ENCODE peak calls at places on chromosomes 1 and 21, in five cellular contexts. A is IMR-90, F is neuronal stem cell, S is H9, X is mesenchymal stem cell. N is an unnamed sample.

GRCh38 chr1:204725821-204726448 is 40.4 kb upstream of the LRRN2 start:
- DNase-seq in A (no peak), X (no peak), S (no peak), F (no peak), N (no peak)

GRCh38 chr1:173314656-173315055 is 107.5 kb upstream of the TNFSF4 start:
- DNase-seq in X (no peak), A (no peak), F (no peak), S (no peak), N (no peak)

GRCh38 chr1:176102700-176103244 is 104.3 kb downstream of the COP1 start:
- DNase-seq in X (peak; percentile 22), A (peak; percentile 64), F (no peak), S (no peak), N (no peak)

GRCh38 chr21:41861987-41862386 is 17.2 kb downstream of the PRDM15 start:
- DNase-seq in X (no peak), A (no peak), S (peak; percentile 46), F (no peak), N (no peak)

GRCh38 chr21:15826147-15826780 is 96.5 kb downstream of the USP25 start:
- DNase-seq in S (peak; percentile 36), A (peak; percentile 54), F (peak; percentile 14), X (peak; percentile 52), N (peak; percentile 50)

GRCh38 chr1:92096317-92096716 is 16.2 kb downstream of the BTBD8 start:
- DNase-seq in X (no peak), F (no peak), S (no peak), A (peak; percentile 38), N (no peak)

GRCh38 chr1:202952818-202953217 is 5.3 kb downstream of the ADIPOR1 start:
- DNase-seq in A (peak; percentile 53), S (no peak), F (no peak), X (peak; percentile 36), N (peak; percentile 31)

GRCh38 chr1:117657031-117657430 is 51.2 kb downstream of the TENT5C start:
- DNase-seq in F (peak; percentile 5), X (peak; percentile 89), A (peak; percentile 77), S (no peak), N (peak; percentile 32)

GRCh38 chr1:247096958-247097357 is 7.2 kb downstream of the ZNF669 start:
- DNase-seq in F (no peak), S (no peak), A (no peak), X (no peak), N (no peak)

GRCh38 chr1:197199923-197200467 is 53.5 kb upstream of the ASPM start:
- DNase-seq in F (no peak), A (peak; percentile 31), S (no peak), X (no peak), N (no peak)

GRCh38 chr1:208587110-208587509 is 342.9 kb upstream of the PLXNA2 start:
- DNase-seq in A (no peak), F (no peak), X (no peak), S (no peak), N (no peak)

GRCh38 chr1:26225033-26225831 is 8.8 kb upstream of the CEP85 start:
- DNase-seq in X (peak; percentile 42), F (peak; percentile 78), A (no peak), S (peak; percentile 99), N (peak; percentile 63)

GRCh38 chr1:43316738-43317520 is 16.1 kb downstream of the TIE1 start:
- DNase-seq in X (no peak), A (peak; percentile 5), S (no peak), F (no peak), N (no peak)

GRCh38 chr1:203179328-203180009 is 3.8 kb upstream of the MYBPH start:
- DNase-seq in X (no peak), F (no peak), S (no peak), A (no peak), N (no peak)

GRCh38 chr1:240194120-240194519 is 102.4 kb downstream of the FMN2 start:
- DNase-seq in A (peak; percentile 74), X (no peak), S (no peak), F (no peak), N (no peak)

GRCh38 chr1:207831517-207832327 is 79.2 kb downstream of the CD34 start:
- DNase-seq in S (no peak), A (peak; percentile 75), F (no peak), X (peak; percentile 66), N (no peak)

GRCh38 chr1:71049951-71050598 is 2.5 kb upstream of the PTGER3 start:
- DNase-seq in X (peak; percentile 76), A (peak; percentile 72), F (peak; percentile 70), S (no peak), N (peak; percentile 92)

GRCh38 chr21:34802180-34802899 is 133.5 kb downstream of the CLIC6 start:
- DNase-seq in S (no peak), F (no peak), X (no peak), A (no peak), N (peak; percentile 56)

GRCh38 chr1:230749150-230749549 is 2.0 kb downstream of the CAPN9 start:
- DNase-seq in F (no peak), A (no peak), S (no peak), X (no peak), N (no peak)

GRCh38 chr1:49240709-49241221 is 464.1 kb upstream of the BEND5 start:
- DNase-seq in F (no peak), A (no peak), X (no peak), S (no peak), N (no peak)

GRCh38 chr1:160404094-160404493 is 3.7 kb downstream of the VANGL2 start:
- DNase-seq in S (no peak), X (no peak), F (no peak), A (no peak), N (no peak)

GRCh38 chr1:205348559-205349477 is 7.9 kb downstream of the KLHDC8A start:
- DNase-seq in X (no peak), F (no peak), A (no peak), S (no peak), N (no peak)

GRCh38 chr1:56303805-56304204 is 275.6 kb downstream of the PLPP3 start:
- DNase-seq in X (no peak), F (no peak), A (no peak), S (no peak), N (no peak)

GRCh38 chr1:14987829-14988603 is 165.5 kb upstream of the TMEM51 start:
- DNase-seq in X (peak; percentile 22), F (no peak), S (no peak), A (no peak), N (peak; percentile 70)

GRCh38 chr1:156692958-156693857 is 12.2 kb downstream of the CRABP2 start:
- DNase-seq in X (no peak), S (peak; percentile 98), F (peak; percentile 81), A (no peak), N (no peak)

GRCh38 chr1:85356130-85356529 is 79.7 kb upstream of the BCL10 start:
- DNase-seq in S (no peak), X (no peak), F (no peak), A (no peak), N (no peak)

GRCh38 chr1:110294308-110294707 is 44.9 kb upstream of the RBM15 start:
- DNase-seq in S (no peak), F (no peak), X (no peak), A (no peak), N (peak; percentile 23)

GRCh38 chr1:151501474-151501873 is 9.7 kb upstream of the CGN start:
- DNase-seq in S (no peak), X (no peak), A (no peak), F (no peak), N (no peak)

GRCh38 chr1:43994794-43995790 is 3.7 kb downstream of the CCDC24 start:
- DNase-seq in X (peak; percentile 12), F (no peak), S (peak; percentile 82), A (no peak), N (no peak)

DNA sequence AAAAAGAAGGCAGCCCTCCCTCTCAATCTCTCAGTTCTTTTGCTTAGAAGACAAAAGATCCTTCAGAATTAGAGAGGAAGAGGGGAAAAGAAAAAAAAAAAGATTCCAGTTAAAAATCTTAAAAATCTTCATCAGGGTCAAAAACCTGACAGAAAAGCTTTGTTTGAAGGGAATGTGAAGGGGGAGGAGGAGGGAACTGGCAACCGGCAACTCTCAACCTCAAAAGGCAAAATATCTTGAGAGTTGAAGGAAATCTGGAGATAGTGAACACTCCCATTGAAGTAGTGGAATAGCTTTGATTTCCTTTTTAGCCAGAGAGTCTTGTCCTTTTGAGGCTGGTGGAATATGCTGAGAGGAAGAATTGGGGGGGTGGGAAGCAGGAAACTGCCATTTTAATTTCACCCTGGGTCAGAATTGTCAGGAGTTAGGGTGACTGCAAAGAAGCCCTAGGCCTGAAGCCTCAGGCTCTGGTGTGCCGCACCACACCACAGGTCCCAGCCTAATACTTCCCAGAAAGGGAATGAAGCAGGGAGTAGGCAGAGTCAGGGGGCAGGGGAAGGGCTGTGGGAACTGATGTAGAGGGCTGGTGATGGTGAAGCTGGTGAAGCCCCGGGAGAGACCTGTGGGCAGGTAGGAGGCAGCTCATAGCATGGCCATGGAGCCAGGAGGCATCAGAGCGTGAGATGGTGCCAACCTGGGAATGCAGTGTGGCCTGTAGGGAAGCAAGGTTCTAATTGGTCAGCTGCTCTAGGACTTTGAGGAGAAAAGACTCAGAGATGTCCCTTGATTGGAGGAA is 24.6 kb downstream of the KIRREL1 start:
- DNase-seq in F (no peak), S (no peak), X (no peak), A (no peak), N (no peak)
- H3K18ac ChIP-seq in F (peak overlapping the region; percentile 84), S (peak overlapping the region; percentile 74), X (peak overlapping the region; percentile 93), A (peak overlapping the region; percentile 97), N (peak overlapping the region; percentile 76)

DNA sequence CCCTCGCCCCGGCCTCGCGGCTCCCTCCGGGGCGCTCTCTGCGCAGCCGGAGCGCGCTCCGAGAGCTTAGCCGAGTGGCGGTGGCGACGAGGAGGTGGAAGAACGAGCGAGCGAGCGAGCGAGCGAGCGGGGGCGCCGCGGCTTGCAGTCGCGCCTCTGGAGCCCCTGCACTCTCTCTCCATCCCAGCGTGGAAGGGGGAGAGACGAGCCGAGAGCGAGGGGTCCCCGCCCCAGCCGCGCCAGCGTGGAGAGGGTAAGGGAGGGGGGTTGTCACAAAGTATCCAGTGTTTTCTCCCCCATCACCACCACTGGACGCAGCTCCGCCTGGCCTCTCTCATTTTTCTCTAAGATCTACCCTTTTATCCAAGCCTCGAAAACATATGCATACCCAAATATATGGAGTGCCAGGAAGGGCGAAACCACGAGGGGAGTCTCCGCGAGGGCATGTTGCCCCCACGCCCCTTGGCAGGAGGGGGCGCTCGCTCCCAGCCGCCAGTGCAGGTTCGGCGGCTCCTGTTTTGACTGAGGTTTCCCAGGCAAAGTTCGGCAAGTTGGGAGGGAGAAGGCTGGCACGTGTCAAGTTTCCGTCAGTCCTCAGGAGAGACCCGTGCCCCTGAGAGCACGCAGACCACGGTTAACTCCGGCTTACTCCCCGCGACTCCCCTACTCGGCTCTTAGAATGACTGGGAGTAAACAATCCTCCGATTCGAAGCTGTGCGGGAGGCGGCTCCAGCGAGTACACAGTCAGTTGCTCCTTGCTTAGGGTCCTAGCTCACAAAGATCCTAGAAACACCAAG is 569 bp upstream of the DAB1 start:
- DNase-seq in S (peak; percentile 85), A (peak; percentile 41), X (peak; percentile 33), F (peak; percentile 66), N (no peak)
- H2BK120ac ChIP-seq in S (no peak overlapping the region), A (peak overlapping the region; percentile 88), X (no peak overlapping the region), F (no peak overlapping the region), N (no peak overlapping the region)

DNA sequence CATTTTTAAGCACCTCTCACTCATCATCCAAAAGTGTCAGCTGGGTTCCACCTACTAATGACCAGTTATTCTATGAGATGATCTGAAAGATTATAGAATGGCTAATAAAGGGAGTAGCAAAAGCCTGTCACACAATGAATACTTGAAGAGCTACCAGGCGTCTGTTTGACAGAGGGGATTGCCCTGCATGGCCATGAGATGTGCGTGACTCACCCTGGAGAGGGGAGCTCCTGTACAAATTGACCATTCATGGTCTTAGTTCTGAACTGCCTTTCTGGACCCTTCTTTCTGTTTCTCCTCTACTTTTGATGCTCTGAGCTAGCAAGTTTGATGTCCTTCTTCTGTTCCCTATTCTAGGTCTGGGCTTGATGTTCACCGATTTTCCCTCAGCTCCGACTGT is 85.2 kb upstream of the ABCD3 start:
- DNase-seq in X (peak; percentile 70), S (no peak), A (peak; percentile 72), F (no peak), N (no peak)
- H3K14ac ChIP-seq in X (no peak overlapping the region), S (no peak overlapping the region), A (peak overlapping the region; percentile 59), F (no peak overlapping the region), N (peak overlapping the region; percentile 34)

GRCh38 chr1:18676431-18676830 is 45.8 kb downstream of the PAX7 start:
- DNase-seq in S (no peak), X (no peak), A (no peak), F (no peak), N (no peak)
- H3K18ac ChIP-seq in S (no peak overlapping the region), X (no peak overlapping the region), A (no peak overlapping the region), F (peak overlapping the region; percentile 84), N (no peak overlapping the region)

N was measured in trophoblast cell.